ENCODE peak calls at places on chromosomes 2 and 18, in nine cellular contexts. Y is heart left ventricle; K is cardiac muscle cell; F is fibroblast of lung; G is CD8-positive, alpha-beta memory T cell; M is CD4-positive, alpha-beta T cell; X is IMR-90; S is CD4-positive, alpha-beta memory T cell; T is ascending aorta. R is an unnamed sample. For H3K27me3, the result is how much of the 10 kb centered on the place peaks cover.

GRCh38 chr18:2657043-2657512 is 1.6 kb downstream of the SMCHD1 start:
- DNase-seq in Y (no peak), K (no peak), F (peak), G (no peak), M (no peak), X (no peak), S (no peak), T (no peak), R (no peak)

GRCh38 chr18:58116815-58117214 is 72.8 kb downstream of the NEDD4L start:
- DNase-seq in Y (no peak), K (no peak), F (no peak), G (no peak), M (no peak), X (no peak), S (no peak), T (no peak), R (no peak)

GRCh38 chr2:100286318-100286717 is 36.0 kb downstream of the LONRF2 start:
- DNase-seq in Y (no peak), K (no peak), F (no peak), G (no peak), M (no peak), X (no peak), S (no peak), T (no peak), R (no peak)

GRCh38 chr2:58571181-58571852 is 330.2 kb upstream of the FANCL start:
- DNase-seq in Y (no peak), K (peak), F (peak), G (no peak), M (no peak), X (peak), S (no peak), T (no peak), R (peak)

GRCh38 chr18:74631242-74632087 is 33.8 kb downstream of the ZNF407 start:
- DNase-seq in Y (no peak), K (peak), F (peak), G (no peak), M (peak), X (peak), S (no peak), T (no peak), R (no peak)

GRCh38 chr2:96108578-96109561 is 7.5 kb downstream of the ADRA2B start:
- DNase-seq in Y (peak), K (peak), F (no peak), G (no peak), M (no peak), X (no peak), S (peak), T (no peak), R (peak)

GRCh38 chr2:237210297-237210696 is 124.6 kb downstream of the COPS8 start:
- DNase-seq in Y (no peak), K (no peak), F (no peak), G (no peak), M (no peak), X (no peak), S (no peak), T (no peak), R (no peak)

GRCh38 chr2:228268756-228269155 is 87.3 kb upstream of the SPHKAP start:
- DNase-seq in Y (no peak), K (no peak), F (no peak), G (no peak), M (no peak), X (no peak), S (no peak), T (no peak), R (no peak)

GRCh38 chr2:187349328-187349944 is 98.6 kb downstream of the CALCRL start:
- DNase-seq in Y (no peak), K (peak), F (peak), G (no peak), M (no peak), X (no peak), S (no peak), T (no peak), R (no peak)

GRCh38 chr2:121887513-121888188 is 132.2 kb downstream of the TSN start:
- DNase-seq in Y (no peak), K (no peak), F (no peak), G (no peak), M (no peak), X (no peak), S (no peak), T (no peak), R (no peak)

GRCh38 chr2:30346475-30347169 is 100.4 kb upstream of the LCLAT1 start:
- DNase-seq in Y (peak), K (peak), F (no peak), G (no peak), M (no peak), X (no peak), S (no peak), T (peak), R (peak)

GRCh38 chr2:63740943-63741342 is 100.8 kb upstream of the UGP2 start:
- DNase-seq in Y (no peak), K (peak), F (no peak), G (no peak), M (no peak), X (no peak), S (no peak), T (no peak), R (no peak)

GRCh38 chr18:78978336-78979057 is 1.1 kb upstream of the SALL3 start:
- DNase-seq in Y (no peak), K (peak), F (no peak), G (no peak), M (no peak), X (no peak), S (no peak), T (no peak), R (peak)

GRCh38 chr18:46386788-46387187 is 270.2 kb downstream of the LOXHD1 start:
- DNase-seq in Y (no peak), K (peak), F (no peak), G (no peak), M (no peak), X (no peak), S (no peak), T (no peak), R (no peak)

GRCh38 chr2:182240862-182241371 is 185.9 kb downstream of the PDE1A start:
- DNase-seq in Y (no peak), K (peak), F (peak), G (no peak), M (no peak), X (peak), S (no peak), T (no peak), R (peak)

GRCh38 chr18:36194719-36195315 is 7.5 kb downstream of the MOCOS start:
- DNase-seq in Y (no peak), K (no peak), F (no peak), G (no peak), M (no peak), X (no peak), S (no peak), T (no peak), R (no peak)

GRCh38 chr2:214843823-214844222 is 34.3 kb upstream of the BARD1 start:
- DNase-seq in Y (no peak), K (no peak), F (no peak), G (no peak), M (no peak), X (no peak), S (no peak), T (no peak), R (no peak)

GRCh38 chr2:197121255-197121654 is 189.3 kb downstream of the ANKRD44 start:
- DNase-seq in Y (no peak), K (no peak), F (no peak), G (no peak), M (no peak), X (no peak), S (no peak), T (no peak), R (no peak)

GRCh38 chr2:65475000-65475399 is 42.6 kb upstream of the SPRED2 start:
- DNase-seq in Y (no peak), K (no peak), F (no peak), G (no peak), M (no peak), X (no peak), S (no peak), T (no peak), R (no peak)

GRCh38 chr2:102103992-102104871 is 38.3 kb upstream of the IL1R1 start:
- DNase-seq in Y (no peak), K (peak), F (peak), G (no peak), M (peak), X (peak), S (peak), T (peak), R (no peak)

GRCh38 chr2:240358821-240359342 is 76.6 kb upstream of the GPC1 start:
- DNase-seq in Y (peak), K (no peak), F (no peak), G (no peak), M (no peak), X (no peak), S (peak), T (no peak), R (no peak)

GRCh38 chr2:189369566-189369965 is 71.7 kb upstream of the WDR75 start:
- DNase-seq in Y (no peak), K (peak), F (peak), G (no peak), M (no peak), X (peak), S (no peak), T (no peak), R (no peak)

GRCh38 chr2:173021939-173022371 is 53.7 kb upstream of the MAP3K20 start:
- DNase-seq in Y (no peak), K (peak), F (peak), G (no peak), M (no peak), X (peak), S (no peak), T (no peak), R (peak)

GRCh38 chr2:46749042-46749461 is 166.6 kb downstream of the MCFD2 start:
- DNase-seq in Y (no peak), K (peak), F (peak), G (no peak), M (no peak), X (peak), S (no peak), T (no peak), R (no peak)

GRCh38 chr2:216215991-216216390 is 106.8 kb downstream of the XRCC5 start:
- DNase-seq in Y (no peak), K (peak), F (peak), G (no peak), M (no peak), X (peak), S (no peak), T (no peak), R (no peak)

GRCh38 chr2:37985333-37985732 is 60.2 kb downstream of the RMDN2 start:
- DNase-seq in Y (no peak), K (peak), F (peak), G (no peak), M (no peak), X (peak), S (no peak), T (no peak), R (no peak)

GRCh38 chr2:10240911-10241610 is 61.6 kb upstream of the HPCAL1 start:
- DNase-seq in Y (peak), K (no peak), F (no peak), G (no peak), M (no peak), X (no peak), S (no peak), T (no peak), R (peak)

GRCh38 chr2:22907330-22907729 is 477.6 kb upstream of the KLHL29 start:
- DNase-seq in Y (no peak), K (no peak), F (no peak), G (no peak), M (no peak), X (no peak), S (no peak), T (no peak), R (no peak)

GRCh38 chr2:22901471-22901870 is 483.5 kb upstream of the KLHL29 start:
- DNase-seq in Y (no peak), K (no peak), F (no peak), G (no peak), M (no peak), X (no peak), S (no peak), T (no peak), R (no peak)

GRCh38 chr2:22903616-22904015 is 481.4 kb upstream of the KLHL29 start:
- DNase-seq in Y (no peak), K (no peak), F (no peak), G (no peak), M (no peak), X (no peak), S (no peak), T (no peak), R (no peak)

GRCh38 chr2:22902662-22903165 is 482.3 kb upstream of the KLHL29 start:
- DNase-seq in Y (no peak), K (no peak), F (no peak), G (no peak), M (no peak), X (no peak), S (no peak), T (no peak), R (no peak)

DNA sequence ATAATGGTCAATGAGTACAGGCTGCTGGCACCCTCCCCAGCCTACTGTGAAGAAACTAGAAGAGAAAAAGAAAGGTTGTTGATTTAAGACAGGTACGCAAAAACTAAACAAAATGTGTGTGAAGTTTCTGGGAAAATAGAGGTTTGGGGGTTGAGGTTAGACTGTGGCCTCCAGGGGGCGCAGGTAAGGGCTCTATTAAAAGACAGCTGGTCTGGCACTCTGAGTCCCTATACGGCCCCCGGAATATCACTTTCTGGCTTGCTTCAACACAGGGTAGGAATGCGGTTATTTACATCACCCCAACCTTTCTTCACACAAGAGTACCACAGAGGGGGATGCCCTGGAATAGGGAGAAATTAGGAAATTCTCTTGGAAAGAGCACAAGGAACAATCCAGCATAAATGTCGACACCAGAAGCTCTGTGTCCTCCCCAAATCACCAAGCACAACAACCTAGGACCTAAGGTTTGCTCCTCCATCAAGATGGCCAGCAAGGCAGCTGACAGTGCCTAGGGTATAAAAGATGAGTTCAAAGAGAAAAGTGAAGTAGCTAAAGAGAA is 480.8 kb upstream of the KLHL29 start:
- DNase-seq in Y (no peak), K (peak), F (no peak), G (no peak), M (no peak), X (no peak), S (no peak), T (no peak), R (peak)
- H3K27me3 ChIP-seq in Y (under half), K (under half), F (under half), G (under half), M (under half), X (under half), S (under half), T (under half), R (under half)

DNA sequence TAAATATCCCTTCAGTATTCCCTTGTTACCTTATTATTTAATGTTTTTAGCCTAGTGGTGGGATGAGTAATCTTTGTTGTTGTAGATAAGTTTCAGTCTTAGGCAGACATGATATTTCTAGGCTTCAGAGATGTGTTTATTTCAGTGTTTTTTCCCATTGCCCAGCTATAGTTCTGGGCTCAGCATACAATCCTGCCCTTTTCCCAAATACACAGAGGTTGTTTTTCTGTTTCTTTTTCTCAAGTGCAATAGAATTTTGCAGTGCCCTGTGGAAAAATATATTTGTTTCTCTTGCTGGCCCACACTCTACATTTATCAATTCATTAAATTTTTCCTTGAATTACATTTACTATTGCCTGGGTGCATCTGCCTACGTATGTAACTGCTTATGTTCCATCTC is 321.8 kb downstream of the KCNJ3 start:
- DNase-seq in Y (no peak), K (no peak), F (no peak), G (no peak), M (no peak), X (no peak), S (no peak), T (no peak), R (no peak)
- H3K27me3 ChIP-seq in Y (under half), K (under half), F (under half), G (under half), M (under half), X (under half), S (under half), T (under half), R (under half)

DNA sequence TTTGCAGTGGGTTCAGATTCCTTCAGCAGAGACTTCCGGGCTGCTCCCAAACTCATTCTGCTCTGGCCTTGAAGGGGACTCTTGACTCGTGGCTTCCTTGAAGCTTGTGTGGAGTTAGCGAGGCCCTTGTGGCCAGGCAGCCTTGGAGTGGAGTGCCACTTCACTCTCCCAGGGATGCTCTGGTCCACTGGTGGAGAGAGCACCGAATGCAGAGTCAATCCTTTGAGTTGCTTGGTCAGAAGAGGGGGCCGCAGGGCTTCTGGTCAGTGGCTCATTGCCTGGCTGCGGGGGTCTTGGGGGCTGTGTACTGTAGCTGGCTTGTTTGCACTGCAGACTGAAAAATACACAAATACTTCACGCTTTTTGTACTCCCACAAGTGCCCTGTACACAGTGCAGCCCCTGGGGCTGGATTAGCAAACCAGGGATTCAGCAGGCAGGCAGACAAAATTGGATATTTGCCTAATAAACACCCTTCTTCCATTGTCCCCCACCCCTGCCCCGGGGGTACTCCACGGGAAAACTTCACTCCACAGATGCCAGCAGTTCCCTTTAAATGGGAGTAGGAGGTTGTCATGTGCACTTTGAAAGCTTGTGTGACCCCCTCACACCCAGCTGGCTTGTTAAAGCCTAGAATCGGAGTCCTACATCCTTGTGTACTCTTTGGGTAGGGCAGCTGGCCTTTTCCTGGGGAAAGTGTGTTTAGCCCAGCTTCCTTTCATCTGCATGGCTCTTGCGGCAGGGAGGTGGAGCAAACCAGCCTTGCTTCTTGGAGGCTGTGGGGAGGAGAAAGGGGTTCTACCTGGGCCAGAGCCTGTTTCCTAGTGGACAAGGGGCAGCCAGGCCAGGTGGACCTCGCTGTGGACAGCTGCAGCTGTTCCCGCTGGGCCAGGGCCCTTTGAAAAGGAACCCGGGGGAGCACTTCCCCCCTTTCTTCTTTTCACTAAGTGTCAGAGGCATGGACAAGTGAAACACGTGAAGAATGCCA is 3.4 kb downstream of the GLI2 start:
- DNase-seq in Y (peak), K (no peak), F (no peak), G (no peak), M (no peak), X (no peak), S (no peak), T (no peak), R (peak)
- H3K27me3 ChIP-seq in Y (under half), K (under half), F (under half), G (under half), M (half or more), X (under half), S (under half), T (under half), R (under half)

GRCh38 chr2:219497495-219498279 is 1.0 kb upstream of the GMPPA start:
- DNase-seq in Y (peak), K (peak), F (peak), G (peak), M (no peak), X (peak), S (peak), T (peak), R (peak)
- H3K27me3 ChIP-seq in Y (under half), K (under half), F (under half), G (under half), M (half or more), X (under half), S (under half), T (under half), R (half or more)

GRCh38 chr2:231332872-231333500 is 62.5 kb upstream of the B3GNT7 start:
- DNase-seq in Y (no peak), K (no peak), F (no peak), G (no peak), M (no peak), X (peak), S (no peak), T (no peak), R (peak)
- H3K27me3 ChIP-seq in Y (under half), K (under half), F (under half), G (under half), M (under half), X (under half), S (under half), T (under half), R (under half)

R was measured in endodermal cell.